ENCODE peak calls at places on chromosomes 12 and 14, in ten cellular contexts. One of them, this sample, is unnamed.

GRCh38 chr12:1318327-1319031 is 275.9 kb downstream of the FBXL14 start:
- DNase-seq in tibial artery: no peak
- DNase-seq in Panc1: no peak
- DNase-seq in thyroid gland: peak
- DNase-seq in astrocyte of the spinal cord: peak
- DNase-seq in cardiac fibroblast: peak
- DNase-seq in Peyer's patch: no peak
- DNase-seq in AG04450: peak
- DNase-seq in GM12865: no peak
- DNase-seq in lower lobe of right lung: no peak
- DNase-seq in this sample: no peak

GRCh38 chr12:76618031-76618430 is 58.5 kb upstream of the OSBPL8 start:
- DNase-seq in tibial artery: no peak
- DNase-seq in Panc1: no peak
- DNase-seq in thyroid gland: no peak
- DNase-seq in astrocyte of the spinal cord: no peak
- DNase-seq in cardiac fibroblast: no peak
- DNase-seq in Peyer's patch: no peak
- DNase-seq in AG04450: no peak
- DNase-seq in GM12865: no peak
- DNase-seq in lower lobe of right lung: no peak
- DNase-seq in this sample: no peak

GRCh38 chr12:56933826-56934625 is at the start of gene SDR9C7:
- DNase-seq in tibial artery: no peak
- DNase-seq in Panc1: no peak
- DNase-seq in thyroid gland: peak
- DNase-seq in astrocyte of the spinal cord: no peak
- DNase-seq in cardiac fibroblast: no peak
- DNase-seq in Peyer's patch: no peak
- DNase-seq in AG04450: no peak
- DNase-seq in GM12865: no peak
- DNase-seq in lower lobe of right lung: no peak
- DNase-seq in this sample: no peak

GRCh38 chr12:3275171-3276041 is 198.2 kb downstream of the TSPAN9 start:
- DNase-seq in tibial artery: peak
- DNase-seq in Panc1: peak
- DNase-seq in thyroid gland: peak
- DNase-seq in astrocyte of the spinal cord: peak
- DNase-seq in cardiac fibroblast: peak
- DNase-seq in Peyer's patch: peak
- DNase-seq in AG04450: peak
- DNase-seq in GM12865: peak
- DNase-seq in lower lobe of right lung: peak
- DNase-seq in this sample: peak

GRCh38 chr12:8120072-8120713 is 3.2 kb upstream of the CLEC4A start:
- DNase-seq in tibial artery: no peak
- DNase-seq in Panc1: no peak
- DNase-seq in thyroid gland: no peak
- DNase-seq in astrocyte of the spinal cord: no peak
- DNase-seq in cardiac fibroblast: no peak
- DNase-seq in Peyer's patch: no peak
- DNase-seq in AG04450: no peak
- DNase-seq in GM12865: no peak
- DNase-seq in lower lobe of right lung: no peak
- DNase-seq in this sample: no peak

GRCh38 chr14:53955671-53956426 is 776 bp downstream of the BMP4 start:
- DNase-seq in tibial artery: peak
- DNase-seq in Panc1: no peak
- DNase-seq in thyroid gland: peak
- DNase-seq in astrocyte of the spinal cord: peak
- DNase-seq in cardiac fibroblast: peak
- DNase-seq in Peyer's patch: no peak
- DNase-seq in AG04450: no peak
- DNase-seq in GM12865: peak
- DNase-seq in lower lobe of right lung: peak
- DNase-seq in this sample: no peak

GRCh38 chr12:770474-770873 is 18.1 kb downstream of the WNK1 start:
- DNase-seq in tibial artery: no peak
- DNase-seq in Panc1: no peak
- DNase-seq in thyroid gland: no peak
- DNase-seq in astrocyte of the spinal cord: no peak
- DNase-seq in cardiac fibroblast: no peak
- DNase-seq in Peyer's patch: no peak
- DNase-seq in AG04450: no peak
- DNase-seq in GM12865: no peak
- DNase-seq in lower lobe of right lung: no peak
- DNase-seq in this sample: no peak

GRCh38 chr14:77041837-77042557 is 13.5 kb upstream of the IRF2BPL start:
- DNase-seq in tibial artery: peak
- DNase-seq in Panc1: no peak
- DNase-seq in thyroid gland: peak
- DNase-seq in astrocyte of the spinal cord: peak
- DNase-seq in cardiac fibroblast: peak
- DNase-seq in Peyer's patch: no peak
- DNase-seq in AG04450: peak
- DNase-seq in GM12865: peak
- DNase-seq in lower lobe of right lung: no peak
- DNase-seq in this sample: no peak

GRCh38 chr12:121872546-121873223 is 14.0 kb upstream of the HPD start:
- DNase-seq in tibial artery: no peak
- DNase-seq in Panc1: no peak
- DNase-seq in thyroid gland: no peak
- DNase-seq in astrocyte of the spinal cord: peak
- DNase-seq in cardiac fibroblast: peak
- DNase-seq in Peyer's patch: no peak
- DNase-seq in AG04450: peak
- DNase-seq in GM12865: no peak
- DNase-seq in lower lobe of right lung: no peak
- DNase-seq in this sample: no peak

GRCh38 chr14:73726025-73726961 is 12.1 kb upstream of the PNMA1 start:
- DNase-seq in tibial artery: no peak
- DNase-seq in Panc1: no peak
- DNase-seq in thyroid gland: no peak
- DNase-seq in astrocyte of the spinal cord: peak
- DNase-seq in cardiac fibroblast: peak
- DNase-seq in Peyer's patch: no peak
- DNase-seq in AG04450: no peak
- DNase-seq in GM12865: no peak
- DNase-seq in lower lobe of right lung: no peak
- DNase-seq in this sample: no peak

GRCh38 chr12:102980350-102980749 is 22.9 kb downstream of the ASCL1 start:
- DNase-seq in tibial artery: no peak
- DNase-seq in Panc1: no peak
- DNase-seq in thyroid gland: no peak
- DNase-seq in astrocyte of the spinal cord: no peak
- DNase-seq in cardiac fibroblast: no peak
- DNase-seq in Peyer's patch: no peak
- DNase-seq in AG04450: no peak
- DNase-seq in GM12865: no peak
- DNase-seq in lower lobe of right lung: no peak
- DNase-seq in this sample: no peak

GRCh38 chr14:34596891-34597290 is 33.1 kb downstream of the SNX6 start:
- DNase-seq in tibial artery: no peak
- DNase-seq in Panc1: no peak
- DNase-seq in thyroid gland: no peak
- DNase-seq in astrocyte of the spinal cord: no peak
- DNase-seq in cardiac fibroblast: no peak
- DNase-seq in Peyer's patch: no peak
- DNase-seq in AG04450: no peak
- DNase-seq in GM12865: no peak
- DNase-seq in lower lobe of right lung: no peak
- DNase-seq in this sample: no peak

GRCh38 chr12:89494411-89495231 is 30.0 kb downstream of the GALNT4 start:
- DNase-seq in tibial artery: no peak
- DNase-seq in Panc1: no peak
- DNase-seq in thyroid gland: no peak
- DNase-seq in astrocyte of the spinal cord: no peak
- DNase-seq in cardiac fibroblast: no peak
- DNase-seq in Peyer's patch: no peak
- DNase-seq in AG04450: no peak
- DNase-seq in GM12865: peak
- DNase-seq in lower lobe of right lung: no peak
- DNase-seq in this sample: no peak

GRCh38 chr14:57209561-57209960 is 59.1 kb downstream of the EXOC5 start:
- DNase-seq in tibial artery: no peak
- DNase-seq in Panc1: no peak
- DNase-seq in thyroid gland: no peak
- DNase-seq in astrocyte of the spinal cord: peak
- DNase-seq in cardiac fibroblast: peak
- DNase-seq in Peyer's patch: no peak
- DNase-seq in AG04450: peak
- DNase-seq in GM12865: no peak
- DNase-seq in lower lobe of right lung: no peak
- DNase-seq in this sample: no peak

GRCh38 chr14:57205953-57206352 is 62.8 kb downstream of the EXOC5 start:
- DNase-seq in tibial artery: no peak
- DNase-seq in Panc1: no peak
- DNase-seq in thyroid gland: no peak
- DNase-seq in astrocyte of the spinal cord: no peak
- DNase-seq in cardiac fibroblast: no peak
- DNase-seq in Peyer's patch: no peak
- DNase-seq in AG04450: no peak
- DNase-seq in GM12865: no peak
- DNase-seq in lower lobe of right lung: no peak
- DNase-seq in this sample: no peak
- TF ChIP-seq CTCF in tibial artery: no peak
- TF ChIP-seq CTCF in Panc1: no peak
- TF ChIP-seq CTCF in thyroid gland: no peak
- TF ChIP-seq CTCF in astrocyte of the spinal cord: no peak
- TF ChIP-seq CTCF in cardiac fibroblast: no peak
- TF ChIP-seq CTCF in Peyer's patch: no peak
- TF ChIP-seq CTCF in AG04450: no peak
- TF ChIP-seq CTCF in GM12865: no peak
- TF ChIP-seq CTCF in lower lobe of right lung: no peak
- TF ChIP-seq CTCF in this sample: no peak

DNA sequence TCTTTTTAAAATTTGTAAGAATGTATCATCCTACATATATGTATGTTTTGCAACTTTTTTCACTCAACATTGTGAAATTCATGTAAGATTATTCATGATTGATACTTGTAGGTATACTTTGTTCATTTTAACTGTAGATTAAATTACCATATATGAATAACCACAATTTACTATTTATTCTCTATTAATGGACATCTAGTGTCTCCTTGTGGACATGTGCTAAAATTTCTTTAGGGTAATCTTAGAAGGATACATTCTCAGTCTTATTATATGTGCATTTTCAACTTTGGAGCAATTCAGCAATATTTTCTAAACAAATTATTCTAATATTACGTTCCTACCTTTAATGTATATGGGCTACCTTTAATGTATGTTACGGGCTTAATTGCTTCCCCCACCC is 192.4 kb downstream of the FUT8 start:
- DNase-seq in tibial artery: no peak
- DNase-seq in Panc1: no peak
- DNase-seq in thyroid gland: no peak
- DNase-seq in astrocyte of the spinal cord: peak
- DNase-seq in cardiac fibroblast: peak
- DNase-seq in Peyer's patch: no peak
- DNase-seq in AG04450: no peak
- DNase-seq in GM12865: no peak
- DNase-seq in lower lobe of right lung: no peak
- DNase-seq in this sample: no peak
- TF ChIP-seq CTCF in tibial artery: no peak
- TF ChIP-seq CTCF in Panc1: no peak
- TF ChIP-seq CTCF in thyroid gland: no peak
- TF ChIP-seq CTCF in astrocyte of the spinal cord: peak
- TF ChIP-seq CTCF in cardiac fibroblast: peak
- TF ChIP-seq CTCF in Peyer's patch: no peak
- TF ChIP-seq CTCF in AG04450: peak
- TF ChIP-seq CTCF in GM12865: peak
- TF ChIP-seq CTCF in lower lobe of right lung: peak
- TF ChIP-seq CTCF in this sample: no peak

GRCh38 chr14:57179273-57179672 is 89.4 kb downstream of the EXOC5 start:
- DNase-seq in tibial artery: no peak
- DNase-seq in Panc1: no peak
- DNase-seq in thyroid gland: no peak
- DNase-seq in astrocyte of the spinal cord: no peak
- DNase-seq in cardiac fibroblast: no peak
- DNase-seq in Peyer's patch: no peak
- DNase-seq in AG04450: no peak
- DNase-seq in GM12865: no peak
- DNase-seq in lower lobe of right lung: no peak
- DNase-seq in this sample: no peak

GRCh38 chr14:57182760-57183503 is 85.8 kb downstream of the EXOC5 start:
- DNase-seq in tibial artery: no peak
- DNase-seq in Panc1: no peak
- DNase-seq in thyroid gland: peak
- DNase-seq in astrocyte of the spinal cord: no peak
- DNase-seq in cardiac fibroblast: peak
- DNase-seq in Peyer's patch: no peak
- DNase-seq in AG04450: no peak
- DNase-seq in GM12865: peak
- DNase-seq in lower lobe of right lung: no peak
- DNase-seq in this sample: no peak
- TF ChIP-seq CTCF in tibial artery: no peak
- TF ChIP-seq CTCF in Panc1: peak
- TF ChIP-seq CTCF in thyroid gland: no peak
- TF ChIP-seq CTCF in astrocyte of the spinal cord: peak
- TF ChIP-seq CTCF in cardiac fibroblast: peak
- TF ChIP-seq CTCF in Peyer's patch: no peak
- TF ChIP-seq CTCF in AG04450: peak
- TF ChIP-seq CTCF in GM12865: peak
- TF ChIP-seq CTCF in lower lobe of right lung: no peak
- TF ChIP-seq CTCF in this sample: no peak

DNA sequence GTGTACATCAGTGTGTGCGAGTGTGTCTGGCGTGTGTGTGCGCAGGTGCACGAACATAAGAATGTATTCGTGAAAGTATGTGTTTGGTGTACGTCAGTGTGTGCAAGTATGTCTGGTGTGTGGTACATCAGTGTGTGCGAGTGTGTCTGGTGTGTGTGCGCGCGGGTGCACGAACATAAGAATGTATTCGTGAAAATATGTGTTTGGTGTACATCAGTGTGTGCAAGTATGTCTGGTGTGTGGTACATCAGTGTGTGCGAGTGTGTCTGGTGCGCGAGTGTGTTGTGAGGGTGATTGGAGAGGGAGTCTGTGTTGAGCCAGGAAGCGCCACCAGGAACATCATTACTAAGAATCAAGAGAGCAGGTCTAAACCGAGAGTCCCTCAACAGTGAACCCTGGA is 143.8 kb downstream of the BCL11B start:
- DNase-seq in tibial artery: no peak
- DNase-seq in Panc1: no peak
- DNase-seq in thyroid gland: no peak
- DNase-seq in astrocyte of the spinal cord: no peak
- DNase-seq in cardiac fibroblast: no peak
- DNase-seq in Peyer's patch: no peak
- DNase-seq in AG04450: no peak
- DNase-seq in GM12865: no peak
- DNase-seq in lower lobe of right lung: no peak
- DNase-seq in this sample: no peak
- TF ChIP-seq CTCF in tibial artery: no peak
- TF ChIP-seq CTCF in Panc1: no peak
- TF ChIP-seq CTCF in thyroid gland: no peak
- TF ChIP-seq CTCF in astrocyte of the spinal cord: no peak
- TF ChIP-seq CTCF in cardiac fibroblast: no peak
- TF ChIP-seq CTCF in Peyer's patch: no peak
- TF ChIP-seq CTCF in AG04450: no peak
- TF ChIP-seq CTCF in GM12865: no peak
- TF ChIP-seq CTCF in lower lobe of right lung: no peak
- TF ChIP-seq CTCF in this sample: no peak